ENCODE peak calls at places on chromosomes 7 and 10, in four cellular contexts. M is A549, R is K562, U is HepG2. Z is an unnamed sample.

GRCh38 chr10:124378817-124379510 is 39.8 kb downstream of the OAT start:
- DNase-seq in M (no peak), R (no peak), U (no peak), Z (no peak)

GRCh38 chr7:73892003-73892975 is 31.3 kb downstream of the TMEM270 start:
- DNase-seq in M (no peak), R (no peak), U (no peak), Z (no peak)

GRCh38 chr7:2968176-2968575 is 75.5 kb downstream of the CARD11 start:
- DNase-seq in M (no peak), R (no peak), U (no peak), Z (no peak)

GRCh38 chr10:61941202-61941651 is 39.7 kb downstream of the ARID5B start:
- DNase-seq in M (no peak), R (no peak), U (no peak), Z (no peak)

GRCh38 chr7:157384301-157384700 is 47.5 kb downstream of the DNAJB6 start:
- DNase-seq in M (peak; percentile 68), R (no peak), U (no peak), Z (no peak)

GRCh38 chr10:97708976-97709745 is 4.4 kb upstream of the MARVELD1 start:
- DNase-seq in M (peak; percentile 77), R (no peak), U (peak; percentile 43), Z (peak; percentile 74)

GRCh38 chr7:5457245-5457735 is 33.7 kb upstream of the TNRC18 start:
- DNase-seq in M (no peak), R (peak; percentile 78), U (no peak), Z (no peak)

GRCh38 chr7:140945940-140946339 is 21.2 kb upstream of the BRAF start:
- DNase-seq in M (no peak), R (no peak), U (no peak), Z (no peak)

GRCh38 chr7:90923576-90923975 is 327.5 kb downstream of the CDK14 start:
- DNase-seq in M (no peak), R (no peak), U (no peak), Z (no peak)

GRCh38 chr7:128810473-128810872 is 18.7 kb downstream of the CCDC136 start:
- DNase-seq in M (no peak), R (no peak), U (no peak), Z (no peak)

GRCh38 chr7:5296627-5297226 is 14.0 kb downstream of the SLC29A4 start:
- DNase-seq in M (no peak), R (peak; percentile 92), U (no peak), Z (peak; percentile 88)

GRCh38 chr10:8043569-8044306 is 10.8 kb upstream of the GATA3 start:
- DNase-seq in M (no peak), R (no peak), U (no peak), Z (peak; percentile 73)

GRCh38 chr10:112332509-112333228 is 41.2 kb upstream of the ACSL5 start:
- DNase-seq in M (no peak), R (no peak), U (peak; percentile 80), Z (no peak)

GRCh38 chr10:123043409-123043925 is 34.7 kb downstream of the ACADSB start:
- DNase-seq in M (peak; percentile 78), R (peak; percentile 62), U (peak; percentile 71), Z (peak; percentile 70)

GRCh38 chr7:68411742-68412141 is 1186.5 kb upstream of the AUTS2 start:
- DNase-seq in M (no peak), R (no peak), U (no peak), Z (no peak)

GRCh38 chr7:155310425-155311114 is 12.9 kb downstream of the INSIG1 start:
- DNase-seq in M (no peak), R (no peak), U (no peak), Z (no peak)

GRCh38 chr10:118729641-118730258 is 25.0 kb downstream of the CACUL1 start:
- DNase-seq in M (no peak), R (no peak), U (no peak), Z (no peak)

GRCh38 chr10:49407552-49408137 is 11.8 kb upstream of the DRGX start:
- DNase-seq in M (peak; percentile 62), R (peak; percentile 81), U (peak; percentile 52), Z (peak; percentile 87)

GRCh38 chr7:108448777-108449576 is 7.3 kb downstream of the NRCAM start:
- DNase-seq in M (no peak), R (no peak), U (no peak), Z (no peak)

GRCh38 chr7:132121987-132122386 is 454.3 kb downstream of the PLXNA4 start:
- DNase-seq in M (no peak), R (no peak), U (no peak), Z (no peak)

GRCh38 chr7:132125096-132125495 is 451.2 kb downstream of the PLXNA4 start:
- DNase-seq in M (no peak), R (no peak), U (no peak), Z (no peak)

GRCh38 chr7:132124575-132124974 is 451.7 kb downstream of the PLXNA4 start:
- DNase-seq in M (no peak), R (no peak), U (no peak), Z (no peak)

GRCh38 chr7:132122901-132123300 is 453.4 kb downstream of the PLXNA4 start:
- DNase-seq in M (no peak), R (no peak), U (no peak), Z (no peak)

GRCh38 chr7:132123763-132124162 is 452.5 kb downstream of the PLXNA4 start:
- DNase-seq in M (no peak), R (no peak), U (no peak), Z (no peak)
- TF ChIP-seq JUN in M (no peak), R (no peak), U (no peak), Z (no peak)

DNA sequence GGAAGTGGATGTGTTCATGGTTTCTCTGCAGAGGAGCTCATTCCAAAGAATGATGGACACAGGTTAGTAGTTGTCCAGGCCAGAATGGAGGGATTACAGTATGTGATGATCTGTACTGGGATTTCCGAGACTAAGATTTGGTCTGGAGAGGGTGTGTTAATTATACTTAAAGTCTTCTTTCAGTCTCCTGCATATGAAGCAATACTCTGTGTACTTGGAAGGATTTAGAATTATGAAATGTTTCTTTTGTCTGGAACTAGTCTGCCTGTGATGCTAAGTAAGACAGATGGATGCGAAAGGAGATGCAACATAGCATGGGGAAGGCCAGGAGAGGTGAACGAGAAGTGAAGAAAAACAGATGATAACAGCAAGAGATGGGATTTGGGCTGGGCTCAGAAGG is 305.1 kb upstream of the LYZL1 start:
- DNase-seq in M (no peak), R (no peak), U (no peak), Z (no peak)
- TF ChIP-seq HMGXB4 in M (no peak), R (no peak), U (no peak), Z (no peak)

GRCh38 chr10:24885551-24885950 is 66.9 kb downstream of the PRTFDC1 start:
- DNase-seq in M (no peak), R (no peak), U (no peak), Z (no peak)

GRCh38 chr10:24887855-24888231 is 64.6 kb downstream of the PRTFDC1 start:
- DNase-seq in M (no peak), R (no peak), U (no peak), Z (no peak)

GRCh38 chr10:24884793-24885192 is 67.6 kb downstream of the PRTFDC1 start:
- DNase-seq in M (no peak), R (no peak), U (no peak), Z (peak; percentile 24)

GRCh38 chr10:24884316-24884715 is 68.1 kb downstream of the PRTFDC1 start:
- DNase-seq in M (no peak), R (no peak), U (no peak), Z (no peak)

GRCh38 chr10:24886281-24886680 is 66.1 kb downstream of the PRTFDC1 start:
- DNase-seq in M (no peak), R (no peak), U (no peak), Z (no peak)
- TF ChIP-seq JUN in M (no peak), R (no peak), U (no peak), Z (no peak)

GRCh38 chr7:135856356-135857144 is 107.9 kb upstream of the FAM180A start:
- DNase-seq in M (no peak), R (no peak), U (no peak), Z (no peak)
- TF ChIP-seq HMGXB4 in M (no peak), R (no peak), U (no peak), Z (no peak)

DNA sequence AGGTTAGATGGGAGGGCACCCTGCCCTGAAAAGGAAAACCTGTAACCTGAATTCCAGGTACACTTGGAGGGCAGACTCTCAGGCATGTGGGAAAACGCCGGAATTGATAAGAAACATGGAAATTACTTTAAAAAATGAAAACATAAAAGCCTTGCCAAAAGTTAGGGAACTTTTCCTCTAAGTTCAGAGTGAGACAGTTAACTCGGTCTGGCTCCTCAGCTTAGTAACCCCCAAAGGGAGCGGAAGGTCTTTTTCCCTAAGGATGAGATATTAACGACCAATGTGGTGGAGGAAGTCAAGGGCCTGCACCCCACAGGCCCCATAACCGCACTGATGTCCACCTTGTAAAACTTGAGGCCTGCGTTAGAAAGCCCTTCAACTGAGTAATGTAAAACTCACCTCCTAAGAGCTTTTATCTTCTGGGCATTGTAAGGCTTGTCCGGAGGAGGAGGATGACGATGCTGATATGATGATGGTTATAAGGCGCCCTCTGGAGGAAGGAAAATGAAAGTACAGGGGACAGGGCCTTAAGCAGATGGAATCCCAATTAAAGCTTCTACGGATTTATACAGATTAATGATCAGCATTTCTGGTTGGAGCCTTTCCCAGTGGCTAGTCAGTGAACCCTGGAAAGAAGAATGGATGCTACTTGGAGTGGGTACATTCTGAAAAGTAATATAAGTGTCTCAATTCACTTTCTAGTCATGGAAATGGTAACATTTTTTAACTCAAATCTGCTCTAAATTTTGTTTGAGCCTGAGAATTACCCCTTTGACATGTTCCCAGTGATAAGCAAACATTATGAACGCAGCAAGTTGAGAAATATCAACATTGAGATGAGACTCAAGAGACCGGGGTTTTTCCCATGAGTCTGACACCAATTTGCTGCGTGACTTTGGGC is 696 bp downstream of the COL1A2 start:
- DNase-seq in M (peak; percentile 76), R (peak; percentile 85), U (peak; percentile 63), Z (peak; percentile 36)
- TF ChIP-seq JUN in M (no peak), R (no peak), U (no peak), Z (no peak)

Z was measured in WTC11.